ENCODE peak calls at places on chromosome 9, in eight cellular contexts. One of them, this sample, is unnamed.

GRCh38 chr9:120713257-120714087 is 798 bp downstream of the MEGF9 start:
- DNase-seq in NCI-H510A treated with DMSO at 0.1 percent for 48 hours: no peak
- DNase-seq in activated naive CD4-positive, alpha-beta T cell treated with anti-CD3 and anti-CD28 coated beads, Interleukin-2, amount 10 ng/mL, durations not matched to agents 7 days and 5 days: peak
- DNase-seq in NCI-H1092 treated with DMSO at 0.1 percent for 48 hours: no peak
- DNase-seq in heart left ventricle: peak
- DNase-seq in stimulated activated CD4-positive, alpha-beta T cell treated with anti-CD3 and anti-CD28 coated beads, Interleukin-1b, Interleukin-23, amount 100 ng/mL, for 4 hours: no peak
- DNase-seq in iPS-NIHi11: peak
- DNase-seq in epithelial cell of esophagus: peak
- DNase-seq in this sample: no peak

GRCh38 chr9:72477862-72478564 is 43.4 kb upstream of the TMC1 start:
- DNase-seq in heart left ventricle: no peak
- DNase-seq in NCI-H1092 treated with DMSO at 0.1 percent for 48 hours: no peak
- DNase-seq in epithelial cell of esophagus: peak
- DNase-seq in stimulated activated CD4-positive, alpha-beta T cell treated with anti-CD3 and anti-CD28 coated beads, Interleukin-1b, Interleukin-23, amount 100 ng/mL, for 4 hours: no peak
- DNase-seq in NCI-H510A treated with DMSO at 0.1 percent for 48 hours: peak
- DNase-seq in activated naive CD4-positive, alpha-beta T cell treated with anti-CD3 and anti-CD28 coated beads, Interleukin-2, amount 10 ng/mL, durations not matched to agents 7 days and 5 days: no peak
- DNase-seq in iPS-NIHi11: peak
- DNase-seq in this sample: no peak

GRCh38 chr9:91953723-91954122 is 3.7 kb upstream of the ROR2 start:
- DNase-seq in heart left ventricle: no peak
- DNase-seq in NCI-H510A treated with DMSO at 0.1 percent for 48 hours: no peak
- DNase-seq in stimulated activated CD4-positive, alpha-beta T cell treated with anti-CD3 and anti-CD28 coated beads, Interleukin-1b, Interleukin-23, amount 100 ng/mL, for 4 hours: no peak
- DNase-seq in NCI-H1092 treated with DMSO at 0.1 percent for 48 hours: peak
- DNase-seq in iPS-NIHi11: no peak
- DNase-seq in epithelial cell of esophagus: no peak
- DNase-seq in activated naive CD4-positive, alpha-beta T cell treated with anti-CD3 and anti-CD28 coated beads, Interleukin-2, amount 10 ng/mL, durations not matched to agents 7 days and 5 days: no peak
- DNase-seq in this sample: peak

GRCh38 chr9:99852617-99853016 is 30.9 kb downstream of the NR4A3 start:
- DNase-seq in heart left ventricle: no peak
- DNase-seq in activated naive CD4-positive, alpha-beta T cell treated with anti-CD3 and anti-CD28 coated beads, Interleukin-2, amount 10 ng/mL, durations not matched to agents 7 days and 5 days: no peak
- DNase-seq in NCI-H1092 treated with DMSO at 0.1 percent for 48 hours: no peak
- DNase-seq in stimulated activated CD4-positive, alpha-beta T cell treated with anti-CD3 and anti-CD28 coated beads, Interleukin-1b, Interleukin-23, amount 100 ng/mL, for 4 hours: no peak
- DNase-seq in NCI-H510A treated with DMSO at 0.1 percent for 48 hours: no peak
- DNase-seq in iPS-NIHi11: no peak
- DNase-seq in epithelial cell of esophagus: no peak
- DNase-seq in this sample: no peak

GRCh38 chr9:135604437-135605237 is 34.7 kb downstream of the GLT6D1 start:
- DNase-seq in stimulated activated CD4-positive, alpha-beta T cell treated with anti-CD3 and anti-CD28 coated beads, Interleukin-1b, Interleukin-23, amount 100 ng/mL, for 4 hours: no peak
- DNase-seq in iPS-NIHi11: peak
- DNase-seq in activated naive CD4-positive, alpha-beta T cell treated with anti-CD3 and anti-CD28 coated beads, Interleukin-2, amount 10 ng/mL, durations not matched to agents 7 days and 5 days: peak
- DNase-seq in heart left ventricle: peak
- DNase-seq in NCI-H1092 treated with DMSO at 0.1 percent for 48 hours: no peak
- DNase-seq in NCI-H510A treated with DMSO at 0.1 percent for 48 hours: no peak
- DNase-seq in epithelial cell of esophagus: no peak
- DNase-seq in this sample: no peak

GRCh38 chr9:121567142-121568100 is 67.8 kb upstream of the GGTA1 start:
- DNase-seq in NCI-H1092 treated with DMSO at 0.1 percent for 48 hours: no peak
- DNase-seq in iPS-NIHi11: no peak
- DNase-seq in stimulated activated CD4-positive, alpha-beta T cell treated with anti-CD3 and anti-CD28 coated beads, Interleukin-1b, Interleukin-23, amount 100 ng/mL, for 4 hours: no peak
- DNase-seq in NCI-H510A treated with DMSO at 0.1 percent for 48 hours: no peak
- DNase-seq in activated naive CD4-positive, alpha-beta T cell treated with anti-CD3 and anti-CD28 coated beads, Interleukin-2, amount 10 ng/mL, durations not matched to agents 7 days and 5 days: no peak
- DNase-seq in heart left ventricle: no peak
- DNase-seq in epithelial cell of esophagus: no peak
- DNase-seq in this sample: no peak

GRCh38 chr9:129069128-129069824 is 11.6 kb upstream of the DOLPP1 start:
- DNase-seq in activated naive CD4-positive, alpha-beta T cell treated with anti-CD3 and anti-CD28 coated beads, Interleukin-2, amount 10 ng/mL, durations not matched to agents 7 days and 5 days: peak
- DNase-seq in heart left ventricle: peak
- DNase-seq in NCI-H1092 treated with DMSO at 0.1 percent for 48 hours: no peak
- DNase-seq in NCI-H510A treated with DMSO at 0.1 percent for 48 hours: no peak
- DNase-seq in iPS-NIHi11: no peak
- DNase-seq in stimulated activated CD4-positive, alpha-beta T cell treated with anti-CD3 and anti-CD28 coated beads, Interleukin-1b, Interleukin-23, amount 100 ng/mL, for 4 hours: no peak
- DNase-seq in epithelial cell of esophagus: no peak
- DNase-seq in this sample: no peak

GRCh38 chr9:136525841-136526499 is 19.9 kb downstream of the NOTCH1 start:
- DNase-seq in heart left ventricle: no peak
- DNase-seq in iPS-NIHi11: peak
- DNase-seq in stimulated activated CD4-positive, alpha-beta T cell treated with anti-CD3 and anti-CD28 coated beads, Interleukin-1b, Interleukin-23, amount 100 ng/mL, for 4 hours: no peak
- DNase-seq in activated naive CD4-positive, alpha-beta T cell treated with anti-CD3 and anti-CD28 coated beads, Interleukin-2, amount 10 ng/mL, durations not matched to agents 7 days and 5 days: no peak
- DNase-seq in NCI-H1092 treated with DMSO at 0.1 percent for 48 hours: no peak
- DNase-seq in NCI-H510A treated with DMSO at 0.1 percent for 48 hours: peak
- DNase-seq in epithelial cell of esophagus: no peak
- DNase-seq in this sample: no peak

GRCh38 chr9:98989036-98990000 is 45.6 kb downstream of the COL15A1 start:
- DNase-seq in NCI-H510A treated with DMSO at 0.1 percent for 48 hours: peak
- DNase-seq in NCI-H1092 treated with DMSO at 0.1 percent for 48 hours: no peak
- DNase-seq in iPS-NIHi11: no peak
- DNase-seq in stimulated activated CD4-positive, alpha-beta T cell treated with anti-CD3 and anti-CD28 coated beads, Interleukin-1b, Interleukin-23, amount 100 ng/mL, for 4 hours: no peak
- DNase-seq in activated naive CD4-positive, alpha-beta T cell treated with anti-CD3 and anti-CD28 coated beads, Interleukin-2, amount 10 ng/mL, durations not matched to agents 7 days and 5 days: no peak
- DNase-seq in epithelial cell of esophagus: peak
- DNase-seq in heart left ventricle: peak
- DNase-seq in this sample: no peak

GRCh38 chr9:115921301-115921700 is 232.3 kb upstream of the PAPPA start:
- DNase-seq in NCI-H1092 treated with DMSO at 0.1 percent for 48 hours: no peak
- DNase-seq in iPS-NIHi11: no peak
- DNase-seq in stimulated activated CD4-positive, alpha-beta T cell treated with anti-CD3 and anti-CD28 coated beads, Interleukin-1b, Interleukin-23, amount 100 ng/mL, for 4 hours: no peak
- DNase-seq in heart left ventricle: no peak
- DNase-seq in NCI-H510A treated with DMSO at 0.1 percent for 48 hours: no peak
- DNase-seq in activated naive CD4-positive, alpha-beta T cell treated with anti-CD3 and anti-CD28 coated beads, Interleukin-2, amount 10 ng/mL, durations not matched to agents 7 days and 5 days: no peak
- DNase-seq in epithelial cell of esophagus: no peak
- DNase-seq in this sample: no peak

GRCh38 chr9:115035872-115036612 is 81.9 kb downstream of the TNC start:
- DNase-seq in iPS-NIHi11: no peak
- DNase-seq in epithelial cell of esophagus: peak
- DNase-seq in heart left ventricle: no peak
- DNase-seq in stimulated activated CD4-positive, alpha-beta T cell treated with anti-CD3 and anti-CD28 coated beads, Interleukin-1b, Interleukin-23, amount 100 ng/mL, for 4 hours: peak
- DNase-seq in activated naive CD4-positive, alpha-beta T cell treated with anti-CD3 and anti-CD28 coated beads, Interleukin-2, amount 10 ng/mL, durations not matched to agents 7 days and 5 days: peak
- DNase-seq in NCI-H510A treated with DMSO at 0.1 percent for 48 hours: no peak
- DNase-seq in NCI-H1092 treated with DMSO at 0.1 percent for 48 hours: no peak
- DNase-seq in this sample: no peak

GRCh38 chr9:81626511-81626910 is 62.8 kb downstream of the TLE1 start:
- DNase-seq in iPS-NIHi11: no peak
- DNase-seq in NCI-H510A treated with DMSO at 0.1 percent for 48 hours: no peak
- DNase-seq in heart left ventricle: no peak
- DNase-seq in stimulated activated CD4-positive, alpha-beta T cell treated with anti-CD3 and anti-CD28 coated beads, Interleukin-1b, Interleukin-23, amount 100 ng/mL, for 4 hours: no peak
- DNase-seq in activated naive CD4-positive, alpha-beta T cell treated with anti-CD3 and anti-CD28 coated beads, Interleukin-2, amount 10 ng/mL, durations not matched to agents 7 days and 5 days: no peak
- DNase-seq in NCI-H1092 treated with DMSO at 0.1 percent for 48 hours: no peak
- DNase-seq in epithelial cell of esophagus: peak
- DNase-seq in this sample: no peak

GRCh38 chr9:96140401-96141180 is 161.4 kb downstream of the HSD17B3 start:
- DNase-seq in NCI-H510A treated with DMSO at 0.1 percent for 48 hours: no peak
- DNase-seq in iPS-NIHi11: no peak
- DNase-seq in heart left ventricle: no peak
- DNase-seq in stimulated activated CD4-positive, alpha-beta T cell treated with anti-CD3 and anti-CD28 coated beads, Interleukin-1b, Interleukin-23, amount 100 ng/mL, for 4 hours: no peak
- DNase-seq in NCI-H1092 treated with DMSO at 0.1 percent for 48 hours: no peak
- DNase-seq in activated naive CD4-positive, alpha-beta T cell treated with anti-CD3 and anti-CD28 coated beads, Interleukin-2, amount 10 ng/mL, durations not matched to agents 7 days and 5 days: no peak
- DNase-seq in epithelial cell of esophagus: no peak
- DNase-seq in this sample: no peak

GRCh38 chr9:130833324-130833990 is 1.6 kb upstream of the ABL1 start:
- DNase-seq in epithelial cell of esophagus: no peak
- DNase-seq in activated naive CD4-positive, alpha-beta T cell treated with anti-CD3 and anti-CD28 coated beads, Interleukin-2, amount 10 ng/mL, durations not matched to agents 7 days and 5 days: no peak
- DNase-seq in NCI-H510A treated with DMSO at 0.1 percent for 48 hours: no peak
- DNase-seq in heart left ventricle: no peak
- DNase-seq in NCI-H1092 treated with DMSO at 0.1 percent for 48 hours: no peak
- DNase-seq in stimulated activated CD4-positive, alpha-beta T cell treated with anti-CD3 and anti-CD28 coated beads, Interleukin-1b, Interleukin-23, amount 100 ng/mL, for 4 hours: no peak
- DNase-seq in iPS-NIHi11: no peak
- DNase-seq in this sample: no peak

GRCh38 chr9:105254226-105254625 is 9.8 kb downstream of the SLC44A1 start:
- DNase-seq in NCI-H1092 treated with DMSO at 0.1 percent for 48 hours: no peak
- DNase-seq in heart left ventricle: no peak
- DNase-seq in epithelial cell of esophagus: peak
- DNase-seq in activated naive CD4-positive, alpha-beta T cell treated with anti-CD3 and anti-CD28 coated beads, Interleukin-2, amount 10 ng/mL, durations not matched to agents 7 days and 5 days: no peak
- DNase-seq in iPS-NIHi11: no peak
- DNase-seq in stimulated activated CD4-positive, alpha-beta T cell treated with anti-CD3 and anti-CD28 coated beads, Interleukin-1b, Interleukin-23, amount 100 ng/mL, for 4 hours: no peak
- DNase-seq in NCI-H510A treated with DMSO at 0.1 percent for 48 hours: peak
- DNase-seq in this sample: peak

GRCh38 chr9:71048271-71048670 is 73.2 kb downstream of the TRPM3 start:
- DNase-seq in epithelial cell of esophagus: no peak
- DNase-seq in iPS-NIHi11: peak
- DNase-seq in NCI-H1092 treated with DMSO at 0.1 percent for 48 hours: no peak
- DNase-seq in NCI-H510A treated with DMSO at 0.1 percent for 48 hours: no peak
- DNase-seq in heart left ventricle: no peak
- DNase-seq in activated naive CD4-positive, alpha-beta T cell treated with anti-CD3 and anti-CD28 coated beads, Interleukin-2, amount 10 ng/mL, durations not matched to agents 7 days and 5 days: no peak
- DNase-seq in stimulated activated CD4-positive, alpha-beta T cell treated with anti-CD3 and anti-CD28 coated beads, Interleukin-1b, Interleukin-23, amount 100 ng/mL, for 4 hours: no peak
- DNase-seq in this sample: no peak

GRCh38 chr9:94937214-94937903 is 210.9 kb downstream of the AOPEP start:
- DNase-seq in heart left ventricle: no peak
- DNase-seq in activated naive CD4-positive, alpha-beta T cell treated with anti-CD3 and anti-CD28 coated beads, Interleukin-2, amount 10 ng/mL, durations not matched to agents 7 days and 5 days: no peak
- DNase-seq in stimulated activated CD4-positive, alpha-beta T cell treated with anti-CD3 and anti-CD28 coated beads, Interleukin-1b, Interleukin-23, amount 100 ng/mL, for 4 hours: no peak
- DNase-seq in epithelial cell of esophagus: peak
- DNase-seq in iPS-NIHi11: no peak
- DNase-seq in NCI-H1092 treated with DMSO at 0.1 percent for 48 hours: no peak
- DNase-seq in NCI-H510A treated with DMSO at 0.1 percent for 48 hours: no peak
- DNase-seq in this sample: no peak

GRCh38 chr9:109145062-109145461 is 22.0 kb downstream of the FRRS1L start:
- DNase-seq in heart left ventricle: no peak
- DNase-seq in activated naive CD4-positive, alpha-beta T cell treated with anti-CD3 and anti-CD28 coated beads, Interleukin-2, amount 10 ng/mL, durations not matched to agents 7 days and 5 days: no peak
- DNase-seq in NCI-H510A treated with DMSO at 0.1 percent for 48 hours: no peak
- DNase-seq in NCI-H1092 treated with DMSO at 0.1 percent for 48 hours: no peak
- DNase-seq in epithelial cell of esophagus: no peak
- DNase-seq in stimulated activated CD4-positive, alpha-beta T cell treated with anti-CD3 and anti-CD28 coated beads, Interleukin-1b, Interleukin-23, amount 100 ng/mL, for 4 hours: no peak
- DNase-seq in iPS-NIHi11: no peak
- DNase-seq in this sample: no peak

GRCh38 chr9:127305450-127306226 is 41.1 kb downstream of the GARNL3 start:
- DNase-seq in iPS-NIHi11: peak
- DNase-seq in NCI-H510A treated with DMSO at 0.1 percent for 48 hours: no peak
- DNase-seq in epithelial cell of esophagus: no peak
- DNase-seq in stimulated activated CD4-positive, alpha-beta T cell treated with anti-CD3 and anti-CD28 coated beads, Interleukin-1b, Interleukin-23, amount 100 ng/mL, for 4 hours: no peak
- DNase-seq in NCI-H1092 treated with DMSO at 0.1 percent for 48 hours: peak
- DNase-seq in activated naive CD4-positive, alpha-beta T cell treated with anti-CD3 and anti-CD28 coated beads, Interleukin-2, amount 10 ng/mL, durations not matched to agents 7 days and 5 days: no peak
- DNase-seq in heart left ventricle: no peak
- DNase-seq in this sample: no peak

GRCh38 chr9:133606722-133607053 is 2.5 kb downstream of the FAM163B start:
- DNase-seq in iPS-NIHi11: no peak
- DNase-seq in activated naive CD4-positive, alpha-beta T cell treated with anti-CD3 and anti-CD28 coated beads, Interleukin-2, amount 10 ng/mL, durations not matched to agents 7 days and 5 days: no peak
- DNase-seq in NCI-H1092 treated with DMSO at 0.1 percent for 48 hours: no peak
- DNase-seq in stimulated activated CD4-positive, alpha-beta T cell treated with anti-CD3 and anti-CD28 coated beads, Interleukin-1b, Interleukin-23, amount 100 ng/mL, for 4 hours: no peak
- DNase-seq in NCI-H510A treated with DMSO at 0.1 percent for 48 hours: no peak
- DNase-seq in epithelial cell of esophagus: no peak
- DNase-seq in heart left ventricle: no peak
- DNase-seq in this sample: no peak

GRCh38 chr9:138074516-138074915 is 196.9 kb downstream of the CACNA1B start:
- DNase-seq in epithelial cell of esophagus: no peak
- DNase-seq in NCI-H1092 treated with DMSO at 0.1 percent for 48 hours: no peak
- DNase-seq in heart left ventricle: no peak
- DNase-seq in iPS-NIHi11: no peak
- DNase-seq in stimulated activated CD4-positive, alpha-beta T cell treated with anti-CD3 and anti-CD28 coated beads, Interleukin-1b, Interleukin-23, amount 100 ng/mL, for 4 hours: no peak
- DNase-seq in NCI-H510A treated with DMSO at 0.1 percent for 48 hours: no peak
- DNase-seq in activated naive CD4-positive, alpha-beta T cell treated with anti-CD3 and anti-CD28 coated beads, Interleukin-2, amount 10 ng/mL, durations not matched to agents 7 days and 5 days: no peak
- DNase-seq in this sample: no peak

GRCh38 chr9:16426716-16427115 is 443.8 kb downstream of the BNC2 start:
- DNase-seq in activated naive CD4-positive, alpha-beta T cell treated with anti-CD3 and anti-CD28 coated beads, Interleukin-2, amount 10 ng/mL, durations not matched to agents 7 days and 5 days: no peak
- DNase-seq in stimulated activated CD4-positive, alpha-beta T cell treated with anti-CD3 and anti-CD28 coated beads, Interleukin-1b, Interleukin-23, amount 100 ng/mL, for 4 hours: no peak
- DNase-seq in NCI-H1092 treated with DMSO at 0.1 percent for 48 hours: no peak
- DNase-seq in NCI-H510A treated with DMSO at 0.1 percent for 48 hours: no peak
- DNase-seq in epithelial cell of esophagus: peak
- DNase-seq in heart left ventricle: no peak
- DNase-seq in iPS-NIHi11: no peak
- DNase-seq in this sample: no peak

GRCh38 chr9:84851935-84852585 is 182.5 kb downstream of the NTRK2 start:
- DNase-seq in epithelial cell of esophagus: peak
- DNase-seq in NCI-H1092 treated with DMSO at 0.1 percent for 48 hours: no peak
- DNase-seq in heart left ventricle: peak
- DNase-seq in activated naive CD4-positive, alpha-beta T cell treated with anti-CD3 and anti-CD28 coated beads, Interleukin-2, amount 10 ng/mL, durations not matched to agents 7 days and 5 days: no peak
- DNase-seq in iPS-NIHi11: peak
- DNase-seq in NCI-H510A treated with DMSO at 0.1 percent for 48 hours: peak
- DNase-seq in stimulated activated CD4-positive, alpha-beta T cell treated with anti-CD3 and anti-CD28 coated beads, Interleukin-1b, Interleukin-23, amount 100 ng/mL, for 4 hours: no peak
- DNase-seq in this sample: peak

GRCh38 chr9:2231831-2232230 is 216.7 kb downstream of the SMARCA2 start:
- DNase-seq in NCI-H510A treated with DMSO at 0.1 percent for 48 hours: no peak
- DNase-seq in epithelial cell of esophagus: no peak
- DNase-seq in activated naive CD4-positive, alpha-beta T cell treated with anti-CD3 and anti-CD28 coated beads, Interleukin-2, amount 10 ng/mL, durations not matched to agents 7 days and 5 days: no peak
- DNase-seq in heart left ventricle: peak
- DNase-seq in NCI-H1092 treated with DMSO at 0.1 percent for 48 hours: no peak
- DNase-seq in stimulated activated CD4-positive, alpha-beta T cell treated with anti-CD3 and anti-CD28 coated beads, Interleukin-1b, Interleukin-23, amount 100 ng/mL, for 4 hours: no peak
- DNase-seq in iPS-NIHi11: no peak
- DNase-seq in this sample: no peak

GRCh38 chr9:129736334-129736733 is 16.5 kb downstream of the PTGES start:
- DNase-seq in epithelial cell of esophagus: no peak
- DNase-seq in iPS-NIHi11: no peak
- DNase-seq in heart left ventricle: no peak
- DNase-seq in NCI-H510A treated with DMSO at 0.1 percent for 48 hours: no peak
- DNase-seq in activated naive CD4-positive, alpha-beta T cell treated with anti-CD3 and anti-CD28 coated beads, Interleukin-2, amount 10 ng/mL, durations not matched to agents 7 days and 5 days: no peak
- DNase-seq in stimulated activated CD4-positive, alpha-beta T cell treated with anti-CD3 and anti-CD28 coated beads, Interleukin-1b, Interleukin-23, amount 100 ng/mL, for 4 hours: no peak
- DNase-seq in NCI-H1092 treated with DMSO at 0.1 percent for 48 hours: no peak
- DNase-seq in this sample: no peak

GRCh38 chr9:36396985-36397384 is 3.1 kb downstream of the RNF38 start:
- DNase-seq in heart left ventricle: no peak
- DNase-seq in activated naive CD4-positive, alpha-beta T cell treated with anti-CD3 and anti-CD28 coated beads, Interleukin-2, amount 10 ng/mL, durations not matched to agents 7 days and 5 days: no peak
- DNase-seq in stimulated activated CD4-positive, alpha-beta T cell treated with anti-CD3 and anti-CD28 coated beads, Interleukin-1b, Interleukin-23, amount 100 ng/mL, for 4 hours: no peak
- DNase-seq in iPS-NIHi11: no peak
- DNase-seq in NCI-H1092 treated with DMSO at 0.1 percent for 48 hours: no peak
- DNase-seq in epithelial cell of esophagus: peak
- DNase-seq in NCI-H510A treated with DMSO at 0.1 percent for 48 hours: no peak
- DNase-seq in this sample: no peak

GRCh38 chr9:93003552-93004407 is 54.7 kb upstream of the SUSD3 start:
- DNase-seq in heart left ventricle: no peak
- DNase-seq in iPS-NIHi11: peak
- DNase-seq in stimulated activated CD4-positive, alpha-beta T cell treated with anti-CD3 and anti-CD28 coated beads, Interleukin-1b, Interleukin-23, amount 100 ng/mL, for 4 hours: peak
- DNase-seq in activated naive CD4-positive, alpha-beta T cell treated with anti-CD3 and anti-CD28 coated beads, Interleukin-2, amount 10 ng/mL, durations not matched to agents 7 days and 5 days: peak
- DNase-seq in NCI-H1092 treated with DMSO at 0.1 percent for 48 hours: peak
- DNase-seq in NCI-H510A treated with DMSO at 0.1 percent for 48 hours: peak
- DNase-seq in epithelial cell of esophagus: peak
- DNase-seq in this sample: peak

GRCh38 chr9:114690308-114690707 is 8.3 kb upstream of the TEX48 start:
- DNase-seq in heart left ventricle: no peak
- DNase-seq in NCI-H510A treated with DMSO at 0.1 percent for 48 hours: no peak
- DNase-seq in epithelial cell of esophagus: no peak
- DNase-seq in iPS-NIHi11: no peak
- DNase-seq in stimulated activated CD4-positive, alpha-beta T cell treated with anti-CD3 and anti-CD28 coated beads, Interleukin-1b, Interleukin-23, amount 100 ng/mL, for 4 hours: no peak
- DNase-seq in activated naive CD4-positive, alpha-beta T cell treated with anti-CD3 and anti-CD28 coated beads, Interleukin-2, amount 10 ng/mL, durations not matched to agents 7 days and 5 days: no peak
- DNase-seq in NCI-H1092 treated with DMSO at 0.1 percent for 48 hours: no peak
- DNase-seq in this sample: no peak

GRCh38 chr9:113998114-113998513 is 80.0 kb downstream of the AMBP start:
- DNase-seq in activated naive CD4-positive, alpha-beta T cell treated with anti-CD3 and anti-CD28 coated beads, Interleukin-2, amount 10 ng/mL, durations not matched to agents 7 days and 5 days: no peak
- DNase-seq in NCI-H510A treated with DMSO at 0.1 percent for 48 hours: no peak
- DNase-seq in iPS-NIHi11: no peak
- DNase-seq in stimulated activated CD4-positive, alpha-beta T cell treated with anti-CD3 and anti-CD28 coated beads, Interleukin-1b, Interleukin-23, amount 100 ng/mL, for 4 hours: no peak
- DNase-seq in NCI-H1092 treated with DMSO at 0.1 percent for 48 hours: no peak
- DNase-seq in heart left ventricle: no peak
- DNase-seq in epithelial cell of esophagus: no peak
- DNase-seq in this sample: no peak

GRCh38 chr9:98902925-98903324 is 40.8 kb upstream of the COL15A1 start:
- DNase-seq in activated naive CD4-positive, alpha-beta T cell treated with anti-CD3 and anti-CD28 coated beads, Interleukin-2, amount 10 ng/mL, durations not matched to agents 7 days and 5 days: no peak
- DNase-seq in stimulated activated CD4-positive, alpha-beta T cell treated with anti-CD3 and anti-CD28 coated beads, Interleukin-1b, Interleukin-23, amount 100 ng/mL, for 4 hours: no peak
- DNase-seq in iPS-NIHi11: no peak
- DNase-seq in NCI-H510A treated with DMSO at 0.1 percent for 48 hours: no peak
- DNase-seq in epithelial cell of esophagus: no peak
- DNase-seq in heart left ventricle: no peak
- DNase-seq in NCI-H1092 treated with DMSO at 0.1 percent for 48 hours: no peak
- DNase-seq in this sample: no peak

GRCh38 chr9:123426406-123426805 is 70.4 kb downstream of the CRB2 start:
- DNase-seq in iPS-NIHi11: no peak
- DNase-seq in NCI-H1092 treated with DMSO at 0.1 percent for 48 hours: no peak
- DNase-seq in epithelial cell of esophagus: peak
- DNase-seq in stimulated activated CD4-positive, alpha-beta T cell treated with anti-CD3 and anti-CD28 coated beads, Interleukin-1b, Interleukin-23, amount 100 ng/mL, for 4 hours: no peak
- DNase-seq in activated naive CD4-positive, alpha-beta T cell treated with anti-CD3 and anti-CD28 coated beads, Interleukin-2, amount 10 ng/mL, durations not matched to agents 7 days and 5 days: no peak
- DNase-seq in heart left ventricle: no peak
- DNase-seq in NCI-H510A treated with DMSO at 0.1 percent for 48 hours: no peak
- DNase-seq in this sample: no peak

GRCh38 chr9:92429866-92430265 is 5.6 kb upstream of the OMD start:
- DNase-seq in NCI-H1092 treated with DMSO at 0.1 percent for 48 hours: no peak
- DNase-seq in iPS-NIHi11: no peak
- DNase-seq in epithelial cell of esophagus: no peak
- DNase-seq in NCI-H510A treated with DMSO at 0.1 percent for 48 hours: no peak
- DNase-seq in heart left ventricle: no peak
- DNase-seq in activated naive CD4-positive, alpha-beta T cell treated with anti-CD3 and anti-CD28 coated beads, Interleukin-2, amount 10 ng/mL, durations not matched to agents 7 days and 5 days: no peak
- DNase-seq in stimulated activated CD4-positive, alpha-beta T cell treated with anti-CD3 and anti-CD28 coated beads, Interleukin-1b, Interleukin-23, amount 100 ng/mL, for 4 hours: no peak
- DNase-seq in this sample: no peak

GRCh38 chr9:87682618-87683017 is 43.3 kb upstream of the CTSL start:
- DNase-seq in heart left ventricle: no peak
- DNase-seq in activated naive CD4-positive, alpha-beta T cell treated with anti-CD3 and anti-CD28 coated beads, Interleukin-2, amount 10 ng/mL, durations not matched to agents 7 days and 5 days: no peak
- DNase-seq in stimulated activated CD4-positive, alpha-beta T cell treated with anti-CD3 and anti-CD28 coated beads, Interleukin-1b, Interleukin-23, amount 100 ng/mL, for 4 hours: no peak
- DNase-seq in NCI-H510A treated with DMSO at 0.1 percent for 48 hours: no peak
- DNase-seq in iPS-NIHi11: no peak
- DNase-seq in NCI-H1092 treated with DMSO at 0.1 percent for 48 hours: no peak
- DNase-seq in epithelial cell of esophagus: no peak
- DNase-seq in this sample: no peak

GRCh38 chr9:97811534-97812246 is 41.3 kb upstream of the FOXE1 start:
- DNase-seq in iPS-NIHi11: no peak
- DNase-seq in activated naive CD4-positive, alpha-beta T cell treated with anti-CD3 and anti-CD28 coated beads, Interleukin-2, amount 10 ng/mL, durations not matched to agents 7 days and 5 days: no peak
- DNase-seq in NCI-H1092 treated with DMSO at 0.1 percent for 48 hours: no peak
- DNase-seq in epithelial cell of esophagus: peak
- DNase-seq in stimulated activated CD4-positive, alpha-beta T cell treated with anti-CD3 and anti-CD28 coated beads, Interleukin-1b, Interleukin-23, amount 100 ng/mL, for 4 hours: no peak
- DNase-seq in heart left ventricle: no peak
- DNase-seq in NCI-H510A treated with DMSO at 0.1 percent for 48 hours: no peak
- DNase-seq in this sample: no peak

This sample was measured in DMS153.